ENCODE peak calls at places on chromosomes 16 and 17, in five cellular contexts. One of them, this sample, is unnamed.

GRCh38 chr16:57386381-57386951 is 14.2 kb downstream of the CX3CL1 start:
- DNase-seq in heart right ventricle: no peak
- DNase-seq in activated CD8-positive, alpha-beta T cell treated with anti-CD3 and anti-CD28 coated beads for 36 hours: no peak
- DNase-seq in GM13976: no peak
- DNase-seq in mammary epithelial cell: no peak
- DNase-seq in this sample: no peak

GRCh38 chr17:2137342-2138098 is 82.6 kb downstream of the HIC1 start:
- DNase-seq in heart right ventricle: no peak
- DNase-seq in activated CD8-positive, alpha-beta T cell treated with anti-CD3 and anti-CD28 coated beads for 36 hours: no peak
- DNase-seq in GM13976: peak; percentile 70
- DNase-seq in mammary epithelial cell: no peak
- DNase-seq in this sample: no peak

GRCh38 chr16:1538804-1539520 is 5.5 kb downstream of the TMEM204 start:
- DNase-seq in activated CD8-positive, alpha-beta T cell treated with anti-CD3 and anti-CD28 coated beads for 36 hours: peak; percentile 70
- DNase-seq in GM13976: no peak
- DNase-seq in mammary epithelial cell: no peak
- DNase-seq in heart right ventricle: peak; percentile 24
- DNase-seq in this sample: no peak

GRCh38 chr16:85496145-85496544 is 117.0 kb upstream of the GSE1 start:
- DNase-seq in heart right ventricle: no peak
- DNase-seq in mammary epithelial cell: no peak
- DNase-seq in activated CD8-positive, alpha-beta T cell treated with anti-CD3 and anti-CD28 coated beads for 36 hours: no peak
- DNase-seq in GM13976: no peak
- DNase-seq in this sample: no peak

GRCh38 chr17:81556175-81556691 is 4.1 kb upstream of the FAAP100 start:
- DNase-seq in heart right ventricle: no peak
- DNase-seq in GM13976: no peak
- DNase-seq in activated CD8-positive, alpha-beta T cell treated with anti-CD3 and anti-CD28 coated beads for 36 hours: no peak
- DNase-seq in mammary epithelial cell: no peak
- DNase-seq in this sample: no peak

GRCh38 chr16:48000622-48001021 is 155.2 kb downstream of the ABCC12 start:
- DNase-seq in mammary epithelial cell: no peak
- DNase-seq in heart right ventricle: no peak
- DNase-seq in activated CD8-positive, alpha-beta T cell treated with anti-CD3 and anti-CD28 coated beads for 36 hours: no peak
- DNase-seq in GM13976: no peak
- DNase-seq in this sample: no peak

GRCh38 chr17:50589112-50589712 is 28.7 kb downstream of the CACNA1G start:
- DNase-seq in mammary epithelial cell: peak; percentile 12
- DNase-seq in activated CD8-positive, alpha-beta T cell treated with anti-CD3 and anti-CD28 coated beads for 36 hours: no peak
- DNase-seq in heart right ventricle: no peak
- DNase-seq in GM13976: no peak
- DNase-seq in this sample: no peak

GRCh38 chr17:27540300-27541105 is 84.3 kb downstream of the KSR1 start:
- DNase-seq in heart right ventricle: peak; percentile 71
- DNase-seq in GM13976: no peak
- DNase-seq in activated CD8-positive, alpha-beta T cell treated with anti-CD3 and anti-CD28 coated beads for 36 hours: no peak
- DNase-seq in mammary epithelial cell: peak; percentile 49
- DNase-seq in this sample: peak; percentile 66

GRCh38 chr17:77535892-77536291 is 395.1 kb downstream of the SEC14L1 start:
- DNase-seq in heart right ventricle: no peak
- DNase-seq in activated CD8-positive, alpha-beta T cell treated with anti-CD3 and anti-CD28 coated beads for 36 hours: no peak
- DNase-seq in GM13976: no peak
- DNase-seq in mammary epithelial cell: no peak
- DNase-seq in this sample: no peak

GRCh38 chr17:74961657-74962360 is 10.8 kb downstream of the HID1 start:
- DNase-seq in heart right ventricle: peak; percentile 85
- DNase-seq in activated CD8-positive, alpha-beta T cell treated with anti-CD3 and anti-CD28 coated beads for 36 hours: peak; percentile 91
- DNase-seq in mammary epithelial cell: peak; percentile 71
- DNase-seq in GM13976: peak; percentile 91
- DNase-seq in this sample: peak; percentile 75

GRCh38 chr17:57044976-57045867 is 39.8 kb upstream of the AKAP1 start:
- DNase-seq in activated CD8-positive, alpha-beta T cell treated with anti-CD3 and anti-CD28 coated beads for 36 hours: no peak
- DNase-seq in GM13976: peak; percentile 40
- DNase-seq in mammary epithelial cell: no peak
- DNase-seq in heart right ventricle: no peak
- DNase-seq in this sample: no peak

GRCh38 chr16:73013974-73014373 is 34.0 kb downstream of the ZFHX3 start:
- DNase-seq in GM13976: no peak
- DNase-seq in mammary epithelial cell: no peak
- DNase-seq in activated CD8-positive, alpha-beta T cell treated with anti-CD3 and anti-CD28 coated beads for 36 hours: no peak
- DNase-seq in heart right ventricle: no peak
- DNase-seq in this sample: no peak

GRCh38 chr17:38358586-38359513 is 7.2 kb downstream of the SOCS7 start:
- DNase-seq in activated CD8-positive, alpha-beta T cell treated with anti-CD3 and anti-CD28 coated beads for 36 hours: no peak
- DNase-seq in heart right ventricle: no peak
- DNase-seq in GM13976: no peak
- DNase-seq in mammary epithelial cell: peak; percentile 41
- DNase-seq in this sample: no peak

GRCh38 chr16:88681709-88682451 is 4.4 kb downstream of the SNAI3 start:
- DNase-seq in heart right ventricle: peak; percentile 26
- DNase-seq in GM13976: peak; percentile 93
- DNase-seq in activated CD8-positive, alpha-beta T cell treated with anti-CD3 and anti-CD28 coated beads for 36 hours: peak; percentile 91
- DNase-seq in mammary epithelial cell: no peak
- DNase-seq in this sample: no peak

GRCh38 chr17:81414751-81415516 is 19.7 kb downstream of the BAHCC1 start:
- DNase-seq in activated CD8-positive, alpha-beta T cell treated with anti-CD3 and anti-CD28 coated beads for 36 hours: no peak
- DNase-seq in mammary epithelial cell: no peak
- DNase-seq in heart right ventricle: no peak
- DNase-seq in GM13976: no peak
- DNase-seq in this sample: no peak

GRCh38 chr16:84819644-84820304 is at the start of gene CRISPLD2:
- DNase-seq in mammary epithelial cell: peak; percentile 72
- DNase-seq in activated CD8-positive, alpha-beta T cell treated with anti-CD3 and anti-CD28 coated beads for 36 hours: peak; percentile 90
- DNase-seq in GM13976: peak; percentile 89
- DNase-seq in heart right ventricle: peak; percentile 96
- DNase-seq in this sample: peak; percentile 75

GRCh38 chr17:83012161-83012800 is 67.1 kb upstream of the METRNL start:
- DNase-seq in GM13976: no peak
- DNase-seq in activated CD8-positive, alpha-beta T cell treated with anti-CD3 and anti-CD28 coated beads for 36 hours: no peak
- DNase-seq in mammary epithelial cell: no peak
- DNase-seq in heart right ventricle: no peak
- DNase-seq in this sample: no peak

GRCh38 chr17:76701471-76701967 is 9.2 kb downstream of the MXRA7 start:
- DNase-seq in mammary epithelial cell: no peak
- DNase-seq in GM13976: no peak
- DNase-seq in heart right ventricle: no peak
- DNase-seq in activated CD8-positive, alpha-beta T cell treated with anti-CD3 and anti-CD28 coated beads for 36 hours: no peak
- DNase-seq in this sample: no peak

GRCh38 chr17:68499587-68499986 is 12.6 kb upstream of the PRKAR1A start:
- DNase-seq in heart right ventricle: no peak
- DNase-seq in GM13976: no peak
- DNase-seq in mammary epithelial cell: no peak
- DNase-seq in activated CD8-positive, alpha-beta T cell treated with anti-CD3 and anti-CD28 coated beads for 36 hours: no peak
- DNase-seq in this sample: no peak

GRCh38 chr17:50393700-50394099 is 3.6 kb downstream of the LRRC59 start:
- DNase-seq in heart right ventricle: no peak
- DNase-seq in activated CD8-positive, alpha-beta T cell treated with anti-CD3 and anti-CD28 coated beads for 36 hours: no peak
- DNase-seq in mammary epithelial cell: no peak
- DNase-seq in GM13976: no peak
- DNase-seq in this sample: no peak

GRCh38 chr17:51355314-51356083 is 95.2 kb downstream of the UTP18 start:
- DNase-seq in mammary epithelial cell: no peak
- DNase-seq in heart right ventricle: no peak
- DNase-seq in activated CD8-positive, alpha-beta T cell treated with anti-CD3 and anti-CD28 coated beads for 36 hours: no peak
- DNase-seq in GM13976: no peak
- DNase-seq in this sample: no peak

DNA sequence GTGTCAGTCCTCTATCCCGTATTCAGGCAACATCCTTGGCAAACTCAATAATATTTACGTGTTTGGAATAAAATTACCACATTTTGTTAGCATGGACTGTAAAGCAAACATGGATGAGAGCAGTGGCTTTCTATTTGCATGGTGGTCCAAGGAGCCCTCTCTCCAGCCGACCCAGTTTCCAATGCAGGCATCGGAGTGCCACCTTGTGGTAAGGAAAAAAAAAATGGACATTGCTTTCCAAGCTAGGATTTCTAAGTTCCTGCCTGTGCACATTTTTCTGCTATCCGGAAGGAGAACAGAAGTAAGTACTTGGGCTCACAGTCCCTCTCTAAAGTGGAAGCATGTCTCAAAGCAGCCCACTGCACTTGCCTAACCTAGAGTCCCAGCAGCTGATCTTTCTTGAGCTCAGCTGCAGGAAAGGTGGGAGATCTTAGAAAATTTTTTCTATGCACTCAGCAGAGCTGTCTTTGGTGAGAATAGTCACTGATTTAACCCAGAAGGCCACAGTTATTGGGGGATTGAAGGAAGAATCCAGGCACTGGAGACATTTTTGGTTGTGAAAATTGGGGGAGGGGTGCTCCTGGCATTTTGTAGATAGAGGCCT is 46.0 kb upstream of the ERCC4 start:
- DNase-seq in GM13976: no peak
- DNase-seq in activated CD8-positive, alpha-beta T cell treated with anti-CD3 and anti-CD28 coated beads for 36 hours: no peak
- DNase-seq in heart right ventricle: no peak
- DNase-seq in mammary epithelial cell: peak; percentile 7
- DNase-seq in this sample: no peak
- TF ChIP-seq CTCF in GM13976: no peak
- TF ChIP-seq CTCF in activated CD8-positive, alpha-beta T cell treated with anti-CD3 and anti-CD28 coated beads for 36 hours: no peak
- TF ChIP-seq CTCF in heart right ventricle: peak; percentile 56
- TF ChIP-seq CTCF in mammary epithelial cell: peak; percentile 31
- TF ChIP-seq CTCF in this sample: peak; percentile 48

GRCh38 chr17:34542700-34543336 is 36.6 kb upstream of the TMEM132E start:
- DNase-seq in GM13976: peak; percentile 43
- DNase-seq in mammary epithelial cell: no peak
- DNase-seq in activated CD8-positive, alpha-beta T cell treated with anti-CD3 and anti-CD28 coated beads for 36 hours: peak; percentile 73
- DNase-seq in heart right ventricle: no peak
- DNase-seq in this sample: no peak
- TF ChIP-seq CTCF in GM13976: peak; percentile 66
- TF ChIP-seq CTCF in mammary epithelial cell: peak; percentile 91
- TF ChIP-seq CTCF in activated CD8-positive, alpha-beta T cell treated with anti-CD3 and anti-CD28 coated beads for 36 hours: peak; percentile 99
- TF ChIP-seq CTCF in heart right ventricle: peak; percentile 82
- TF ChIP-seq CTCF in this sample: peak; percentile 62

GRCh38 chr17:65553646-65554567 is 7.5 kb downstream of the AXIN2 start:
- DNase-seq in heart right ventricle: no peak
- DNase-seq in mammary epithelial cell: no peak
- DNase-seq in activated CD8-positive, alpha-beta T cell treated with anti-CD3 and anti-CD28 coated beads for 36 hours: no peak
- DNase-seq in GM13976: no peak
- DNase-seq in this sample: no peak

GRCh38 chr17:65553009-65553645 is 8.3 kb downstream of the AXIN2 start:
- DNase-seq in heart right ventricle: no peak
- DNase-seq in GM13976: no peak
- DNase-seq in activated CD8-positive, alpha-beta T cell treated with anti-CD3 and anti-CD28 coated beads for 36 hours: no peak
- DNase-seq in mammary epithelial cell: no peak
- DNase-seq in this sample: no peak

GRCh38 chr17:65556910-65557348 is 4.5 kb downstream of the AXIN2 start:
- DNase-seq in mammary epithelial cell: no peak
- DNase-seq in GM13976: no peak
- DNase-seq in activated CD8-positive, alpha-beta T cell treated with anti-CD3 and anti-CD28 coated beads for 36 hours: no peak
- DNase-seq in heart right ventricle: no peak
- DNase-seq in this sample: no peak

GRCh38 chr17:65556014-65556909 is 5.2 kb downstream of the AXIN2 start:
- DNase-seq in mammary epithelial cell: peak; percentile 24
- DNase-seq in heart right ventricle: peak; percentile 80
- DNase-seq in GM13976: peak; percentile 77
- DNase-seq in activated CD8-positive, alpha-beta T cell treated with anti-CD3 and anti-CD28 coated beads for 36 hours: peak; percentile 94
- DNase-seq in this sample: no peak

DNA sequence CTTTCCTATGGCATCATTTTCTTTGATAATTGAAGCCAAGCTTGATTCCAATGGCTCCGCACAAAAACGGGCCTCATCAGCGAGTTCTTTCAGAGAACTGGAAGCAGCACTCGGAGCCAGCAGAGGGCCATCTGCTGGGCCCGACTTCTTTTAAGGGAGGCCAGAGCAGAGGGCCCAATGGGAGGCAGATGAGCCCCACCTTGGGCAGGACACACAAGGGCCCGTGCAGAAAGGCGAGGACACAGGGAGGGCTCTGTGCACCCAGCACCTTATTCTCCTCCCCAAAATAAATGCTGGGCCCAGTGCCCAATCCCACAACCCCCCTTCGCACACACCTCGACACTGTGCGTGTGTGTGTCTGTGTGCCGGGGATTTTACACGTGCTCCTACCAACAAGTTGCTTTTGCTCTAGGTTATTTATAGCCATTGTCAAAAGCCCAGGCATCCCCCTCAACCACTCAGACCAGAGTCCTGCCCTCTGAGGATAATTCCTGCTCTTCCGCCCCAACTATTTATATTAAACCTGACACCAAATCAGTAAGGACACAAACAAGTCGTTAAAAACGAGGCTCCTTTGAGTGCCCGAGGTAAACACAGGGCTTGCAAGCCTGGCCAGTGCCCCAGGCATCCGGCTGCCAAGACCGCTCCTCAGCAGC is 6.8 kb downstream of the AXIN2 start:
- DNase-seq in activated CD8-positive, alpha-beta T cell treated with anti-CD3 and anti-CD28 coated beads for 36 hours: no peak
- DNase-seq in GM13976: no peak
- DNase-seq in mammary epithelial cell: no peak
- DNase-seq in heart right ventricle: peak; percentile 51
- DNase-seq in this sample: no peak
- TF ChIP-seq CTCF in activated CD8-positive, alpha-beta T cell treated with anti-CD3 and anti-CD28 coated beads for 36 hours: no peak
- TF ChIP-seq CTCF in GM13976: no peak
- TF ChIP-seq CTCF in mammary epithelial cell: no peak
- TF ChIP-seq CTCF in heart right ventricle: peak; percentile 28
- TF ChIP-seq CTCF in this sample: no peak

GRCh38 chr16:69396187-69397061 is 10.6 kb upstream of the TERF2 start:
- DNase-seq in GM13976: peak; percentile 56
- DNase-seq in heart right ventricle: no peak
- DNase-seq in activated CD8-positive, alpha-beta T cell treated with anti-CD3 and anti-CD28 coated beads for 36 hours: peak; percentile 84
- DNase-seq in mammary epithelial cell: peak; percentile 90
- DNase-seq in this sample: peak; percentile 27
- TF ChIP-seq CTCF in GM13976: peak; percentile 37
- TF ChIP-seq CTCF in heart right ventricle: peak; percentile 76
- TF ChIP-seq CTCF in activated CD8-positive, alpha-beta T cell treated with anti-CD3 and anti-CD28 coated beads for 36 hours: peak; percentile 47
- TF ChIP-seq CTCF in mammary epithelial cell: peak; percentile 55
- TF ChIP-seq CTCF in this sample: peak; percentile 69

DNA sequence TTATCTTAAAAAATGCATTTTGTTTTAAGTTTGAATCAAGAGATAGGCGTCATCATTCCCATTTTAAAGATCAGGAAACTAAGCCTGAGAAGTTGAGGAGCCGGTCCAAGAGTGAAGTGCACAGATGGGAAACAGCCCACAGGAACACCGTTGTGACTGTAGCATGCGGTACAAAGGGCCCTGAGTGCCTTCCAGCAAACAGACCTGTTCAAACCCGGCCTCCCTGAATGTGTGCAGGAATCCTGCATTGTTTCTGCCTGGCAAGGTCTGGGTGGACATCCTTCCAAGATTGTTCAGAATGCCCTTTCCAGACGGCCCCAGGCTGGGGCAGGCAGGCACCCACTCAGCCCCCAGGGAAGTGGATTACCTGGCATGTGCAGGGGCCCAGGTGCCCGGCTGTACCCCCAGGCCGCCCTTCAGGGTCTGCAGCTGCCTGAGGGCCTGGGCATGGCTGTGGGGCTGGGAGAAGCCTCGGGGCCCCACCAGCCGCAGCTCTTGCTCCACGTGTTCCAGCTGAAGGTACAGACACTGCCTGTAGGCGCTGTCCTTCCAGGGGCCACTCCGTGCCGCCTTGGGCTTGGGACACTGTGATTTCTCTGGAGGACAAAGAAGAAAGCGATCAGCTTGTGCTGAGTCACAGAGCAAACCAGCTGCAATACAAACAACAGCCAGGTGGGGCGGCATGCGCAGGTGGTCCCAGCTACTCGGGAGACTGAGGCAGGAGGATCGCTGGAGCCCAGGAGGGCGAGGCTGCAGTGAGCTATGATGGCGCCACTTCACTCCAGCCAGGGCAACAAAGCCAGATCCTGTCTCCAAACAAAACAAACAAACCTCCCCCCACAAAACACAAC is 45.0 kb upstream of the GCSH start:
- DNase-seq in mammary epithelial cell: no peak
- DNase-seq in activated CD8-positive, alpha-beta T cell treated with anti-CD3 and anti-CD28 coated beads for 36 hours: peak; percentile 35
- DNase-seq in heart right ventricle: no peak
- DNase-seq in GM13976: no peak
- DNase-seq in this sample: no peak
- TF ChIP-seq CTCF in mammary epithelial cell: no peak
- TF ChIP-seq CTCF in activated CD8-positive, alpha-beta T cell treated with anti-CD3 and anti-CD28 coated beads for 36 hours: peak; percentile 40
- TF ChIP-seq CTCF in heart right ventricle: no peak
- TF ChIP-seq CTCF in GM13976: no peak
- TF ChIP-seq CTCF in this sample: no peak

GRCh38 chr17:22694362-22695227 is 1002.3 kb downstream of the KCNJ18 start:
- DNase-seq in mammary epithelial cell: no peak
- DNase-seq in activated CD8-positive, alpha-beta T cell treated with anti-CD3 and anti-CD28 coated beads for 36 hours: no peak
- DNase-seq in GM13976: no peak
- DNase-seq in heart right ventricle: no peak
- DNase-seq in this sample: no peak
- TF ChIP-seq CTCF in mammary epithelial cell: no peak
- TF ChIP-seq CTCF in activated CD8-positive, alpha-beta T cell treated with anti-CD3 and anti-CD28 coated beads for 36 hours: peak; percentile 54
- TF ChIP-seq CTCF in GM13976: no peak
- TF ChIP-seq CTCF in heart right ventricle: no peak
- TF ChIP-seq CTCF in this sample: peak; percentile 9

This sample was measured in thoracic aorta.